ENCODE peak calls at places on chromosomes 5 and 9, in seven cellular contexts. H is IMR-90, S is H9, W is H1, V is mesendoderm, A is neuronal stem cell, R is trophoblast cell. O is an unnamed sample. For H3K79me1, the result is how much of the 10 kb centered on the place peaks cover.

GRCh38 chr9:87880683-87881082 is 2.0 kb upstream of the SPATA31E1 start:
- DNase-seq in V (no peak), H (no peak), S (no peak), W (no peak), R (no peak), A (no peak), O (no peak)

GRCh38 chr9:31259824-31260223 is 1124.6 kb upstream of the ACO1 start:
- DNase-seq in V (no peak), A (no peak), S (no peak), R (no peak), H (no peak), W (no peak), O (no peak)

GRCh38 chr5:147611483-147611882 is 101.6 kb upstream of the DPYSL3 start:
- DNase-seq in S (no peak), V (no peak), A (no peak), W (no peak), R (no peak), H (no peak), O (no peak)

GRCh38 chr5:14365831-14366435 is 215.7 kb upstream of the OTULINL start:
- DNase-seq in A (no peak), H (no peak), R (no peak), W (no peak), S (no peak), V (no peak), O (no peak)

GRCh38 chr9:79123419-79123818 is 448.3 kb upstream of the TLE4 start:
- DNase-seq in R (no peak), W (no peak), V (no peak), S (no peak), H (peak), A (no peak), O (no peak)

GRCh38 chr5:83340511-83340918 is 131.0 kb upstream of the VCAN start:
- DNase-seq in A (no peak), H (no peak), S (no peak), W (no peak), V (no peak), R (no peak), O (no peak)

GRCh38 chr9:6757988-6758417 is 230 bp downstream of the KDM4C start:
- DNase-seq in A (peak), W (peak), R (no peak), V (no peak), S (no peak), H (no peak), O (no peak)

GRCh38 chr5:105034335-105034734 is 1471.7 kb upstream of the NUDT12 start:
- DNase-seq in S (no peak), V (no peak), W (no peak), H (no peak), A (no peak), R (no peak), O (peak)

GRCh38 chr9:34991833-34992375 is 2.4 kb downstream of the DNAJB5 start:
- DNase-seq in H (no peak), S (peak), R (peak), V (peak), A (no peak), W (peak), O (peak)

GRCh38 chr5:9699681-9700080 is 69.5 kb upstream of the TAS2R1 start:
- DNase-seq in A (no peak), H (peak), S (no peak), W (no peak), R (no peak), V (no peak), O (no peak)

GRCh38 chr9:129331772-129332512 is 153.9 kb upstream of the IER5L start:
- DNase-seq in H (no peak), A (no peak), W (no peak), V (peak), S (no peak), R (no peak), O (no peak)

GRCh38 chr9:95004452-95005275 is 278.2 kb downstream of the AOPEP start:
- DNase-seq in V (peak), R (peak), S (no peak), A (no peak), W (peak), H (no peak), O (peak)

GRCh38 chr9:130356877-130357584 is 87.7 kb upstream of the ASS1 start:
- DNase-seq in A (no peak), H (no peak), S (no peak), R (no peak), W (no peak), V (no peak), O (no peak)

GRCh38 chr9:137406876-137407589 is 15.9 kb downstream of the EXD3 start:
- DNase-seq in H (peak), V (peak), W (peak), A (peak), R (peak), S (peak), O (peak)

GRCh38 chr9:17509698-17510097 is 69.2 kb upstream of the SH3GL2 start:
- DNase-seq in V (peak), R (no peak), W (no peak), A (no peak), S (no peak), H (peak), O (no peak)

GRCh38 chr5:124891179-124891578 is 144.7 kb upstream of the ZNF608 start:
- DNase-seq in W (no peak), R (no peak), S (no peak), H (no peak), V (no peak), A (no peak), O (no peak)

GRCh38 chr9:35923927-35924763 is 14.9 kb downstream of the SPAAR start:
- DNase-seq in W (no peak), A (no peak), S (no peak), H (peak), R (peak), V (no peak), O (peak)

GRCh38 chr9:115141612-115142011 is 23.7 kb upstream of the TNC start:
- DNase-seq in R (no peak), S (no peak), V (no peak), A (no peak), W (no peak), H (no peak), O (no peak)

GRCh38 chr5:94017579-94017978 is 276.2 kb upstream of the POU5F2 start:
- DNase-seq in S (no peak), R (no peak), V (no peak), A (no peak), H (peak), W (no peak), O (no peak)

GRCh38 chr5:170221319-170221718 is 11.5 kb upstream of the C5orf58 start:
- DNase-seq in R (no peak), S (no peak), W (no peak), V (peak), H (peak), A (peak), O (peak)

GRCh38 chr9:112198646-112199045 is 23.5 kb upstream of the SUSD1 start:
- DNase-seq in A (no peak), H (no peak), V (no peak), R (no peak), W (no peak), S (no peak), O (no peak)

GRCh38 chr9:111008148-111009075 is 29.9 kb downstream of the LPAR1 start:
- DNase-seq in H (peak), R (no peak), W (no peak), A (no peak), S (no peak), V (no peak), O (peak)

GRCh38 chr9:111153973-111154590 is 115.8 kb upstream of the LPAR1 start:
- DNase-seq in V (no peak), A (no peak), S (no peak), R (no peak), H (peak), W (no peak), O (peak)

GRCh38 chr5:59648038-59648831 is 245.3 kb downstream of the PDE4D start:
- DNase-seq in V (no peak), R (peak), A (no peak), W (no peak), H (no peak), S (no peak), O (no peak)

GRCh38 chr5:33857037-33857436 is 34.8 kb downstream of the ADAMTS12 start:
- DNase-seq in W (no peak), S (no peak), R (no peak), A (no peak), V (no peak), H (no peak), O (no peak)

GRCh38 chr5:128174951-128175350 is 91.4 kb downstream of the SLC12A2 start:
- DNase-seq in H (peak), V (no peak), R (peak), W (no peak), A (no peak), S (no peak), O (no peak)

GRCh38 chr5:1594336-1595106 is 70.8 kb upstream of the LPCAT1 start:
- DNase-seq in W (peak), R (peak), V (peak), A (peak), S (peak), H (no peak), O (peak)

GRCh38 chr5:132258102-132259060 is 885 bp downstream of the PDLIM4 start:
- DNase-seq in V (no peak), R (peak), S (peak), H (peak), A (no peak), W (no peak), O (peak)

GRCh38 chr9:116700882-116701836 is 14.1 kb downstream of the TRIM32 start:
- DNase-seq in A (no peak), S (no peak), H (no peak), W (no peak), R (peak), V (no peak), O (no peak)

GRCh38 chr9:127520941-127521918 is 69.9 kb downstream of the LRSAM1 start:
- DNase-seq in A (no peak), R (no peak), W (no peak), V (peak), S (peak), H (peak), O (peak)

GRCh38 chr9:37968228-37968672 is 64.3 kb upstream of the SLC25A51 start:
- DNase-seq in W (no peak), V (no peak), A (no peak), H (peak), S (no peak), R (peak), O (peak)

GRCh38 chr5:9605041-9605440 is 25.1 kb downstream of the TAS2R1 start:
- DNase-seq in A (no peak), H (no peak), V (no peak), W (no peak), S (no peak), R (no peak), O (no peak)

GRCh38 chr9:16869961-16870605 is 387 bp downstream of the BNC2 start:
- DNase-seq in R (no peak), H (peak), W (peak), V (peak), A (no peak), S (peak), O (no peak)

GRCh38 chr5:463301-463700 is 20.3 kb downstream of the EXOC3 start:
- DNase-seq in S (peak), H (no peak), R (no peak), A (no peak), V (no peak), W (no peak), O (no peak)

GRCh38 chr5:465591-466403 is 22.8 kb downstream of the EXOC3 start:
- DNase-seq in R (no peak), W (no peak), S (no peak), A (no peak), H (no peak), V (no peak), O (no peak)

GRCh38 chr5:463952-464351 is 21.0 kb downstream of the EXOC3 start:
- DNase-seq in S (no peak), V (no peak), R (no peak), A (no peak), H (no peak), W (no peak), O (no peak)

GRCh38 chr5:464446-464842 is 21.5 kb downstream of the EXOC3 start:
- DNase-seq in R (no peak), S (no peak), W (no peak), H (no peak), V (no peak), A (no peak), O (no peak)

GRCh38 chr5:464843-465590 is 22.0 kb downstream of the EXOC3 start:
- DNase-seq in W (no peak), R (no peak), V (no peak), A (no peak), H (no peak), S (no peak), O (no peak)
- H3K79me1 ChIP-seq in W (under half), R (under half), V (under half), A (under half), H (under half), S (under half), O (under half)

GRCh38 chr5:16737173-16737572 is 120.4 kb upstream of the RETREG1 start:
- DNase-seq in V (peak), H (no peak), W (no peak), S (no peak), R (no peak), A (no peak), O (no peak)

GRCh38 chr5:16737620-16738364 is 121.0 kb upstream of the RETREG1 start:
- DNase-seq in V (peak), A (no peak), S (peak), W (peak), R (no peak), H (no peak), O (peak)

GRCh38 chr5:16736158-16736994 is 119.6 kb upstream of the RETREG1 start:
- DNase-seq in S (peak), V (peak), R (peak), A (no peak), W (no peak), H (peak), O (peak)

GRCh38 chr5:16735092-16735970 is 118.5 kb upstream of the RETREG1 start:
- DNase-seq in S (no peak), V (no peak), W (no peak), R (no peak), A (no peak), H (no peak), O (peak)

DNA sequence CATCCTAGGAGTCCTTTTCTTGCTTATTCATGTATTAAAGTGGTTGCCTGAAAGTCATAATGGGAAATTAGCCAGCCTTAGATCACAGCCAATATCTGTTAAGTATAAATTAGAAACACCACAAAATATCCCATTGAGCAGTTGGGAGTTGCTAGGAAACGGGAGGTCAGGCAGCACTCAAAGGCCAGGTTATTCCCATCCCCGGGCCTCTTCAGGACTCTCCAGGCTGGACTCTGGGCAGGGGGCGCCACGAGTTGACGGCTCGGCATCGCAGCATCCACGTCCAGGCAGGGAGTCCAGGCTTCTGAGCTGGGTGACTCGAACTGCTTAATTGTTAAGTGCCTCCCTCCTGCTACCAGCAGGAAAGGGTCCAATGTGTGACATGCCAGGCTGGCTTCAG is 116.8 kb upstream of the RETREG1 start:
- DNase-seq in W (no peak), V (peak), S (peak), H (no peak), A (no peak), R (no peak), O (no peak)
- H3K79me1 ChIP-seq in W (under half), V (under half), S (under half), H (half or more), A (under half), R (under half), O (under half)

GRCh38 chr9:124277420-124277819 is 19.7 kb downstream of the NEK6 start:
- DNase-seq in S (no peak), A (no peak), H (no peak), V (peak), W (no peak), R (peak), O (no peak)
- H3K79me1 ChIP-seq in S (under half), A (under half), H (half or more), V (under half), W (under half), R (under half), O (under half)

GRCh38 chr9:118271936-118272335 is 567.7 kb downstream of the TLR4 start:
- DNase-seq in V (no peak), R (no peak), W (no peak), H (no peak), A (no peak), S (no peak), O (peak)

GRCh38 chr9:118276784-118277183 is 572.6 kb downstream of the TLR4 start:
- DNase-seq in V (peak), A (no peak), W (no peak), H (no peak), R (no peak), S (no peak), O (no peak)

GRCh38 chr9:118268046-118268445 is 563.8 kb downstream of the TLR4 start:
- DNase-seq in A (no peak), H (no peak), W (no peak), R (no peak), S (no peak), V (no peak), O (no peak)

DNA sequence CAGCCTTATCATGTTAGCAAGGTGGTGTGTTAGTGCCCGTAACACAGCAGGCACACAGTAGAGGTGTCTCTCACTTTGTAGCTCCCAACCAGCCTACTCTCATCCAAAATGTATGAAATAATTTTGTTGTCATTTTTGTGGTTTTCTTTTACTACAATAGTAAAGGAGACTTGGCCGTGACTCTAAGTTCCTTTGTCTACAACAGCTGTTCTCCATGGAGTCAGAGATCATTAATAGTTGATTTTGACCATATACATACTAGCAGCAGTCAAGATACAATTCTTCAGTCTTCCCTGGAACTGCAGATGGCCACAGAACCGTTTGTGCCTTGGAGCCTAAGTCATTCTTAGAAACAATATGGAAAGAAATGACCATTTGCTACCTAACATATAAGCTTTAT is 567.1 kb downstream of the TLR4 start:
- DNase-seq in V (no peak), W (no peak), R (no peak), H (no peak), A (no peak), S (no peak), O (no peak)
- H3K79me1 ChIP-seq in V (under half), W (under half), R (under half), H (under half), A (under half), S (under half), O (under half)

GRCh38 chr9:113328045-113328782 is 11.9 kb downstream of the WDR31 start:
- DNase-seq in H (no peak), S (no peak), R (no peak), A (no peak), V (no peak), W (no peak), O (no peak)

GRCh38 chr9:113326230-113326629 is 13.8 kb downstream of the WDR31 start:
- DNase-seq in R (no peak), A (no peak), S (no peak), H (no peak), W (no peak), V (no peak), O (no peak)

GRCh38 chr9:113337714-113338113 is 2.4 kb downstream of the WDR31 start:
- DNase-seq in R (no peak), H (no peak), W (no peak), A (no peak), V (no peak), S (no peak), O (no peak)

GRCh38 chr9:113331780-113332179 is 8.3 kb downstream of the WDR31 start:
- DNase-seq in R (no peak), W (no peak), A (no peak), H (no peak), V (peak), S (no peak), O (no peak)
- H3K79me1 ChIP-seq in R (under half), W (under half), A (under half), H (under half), V (under half), S (under half), O (under half)

DNA sequence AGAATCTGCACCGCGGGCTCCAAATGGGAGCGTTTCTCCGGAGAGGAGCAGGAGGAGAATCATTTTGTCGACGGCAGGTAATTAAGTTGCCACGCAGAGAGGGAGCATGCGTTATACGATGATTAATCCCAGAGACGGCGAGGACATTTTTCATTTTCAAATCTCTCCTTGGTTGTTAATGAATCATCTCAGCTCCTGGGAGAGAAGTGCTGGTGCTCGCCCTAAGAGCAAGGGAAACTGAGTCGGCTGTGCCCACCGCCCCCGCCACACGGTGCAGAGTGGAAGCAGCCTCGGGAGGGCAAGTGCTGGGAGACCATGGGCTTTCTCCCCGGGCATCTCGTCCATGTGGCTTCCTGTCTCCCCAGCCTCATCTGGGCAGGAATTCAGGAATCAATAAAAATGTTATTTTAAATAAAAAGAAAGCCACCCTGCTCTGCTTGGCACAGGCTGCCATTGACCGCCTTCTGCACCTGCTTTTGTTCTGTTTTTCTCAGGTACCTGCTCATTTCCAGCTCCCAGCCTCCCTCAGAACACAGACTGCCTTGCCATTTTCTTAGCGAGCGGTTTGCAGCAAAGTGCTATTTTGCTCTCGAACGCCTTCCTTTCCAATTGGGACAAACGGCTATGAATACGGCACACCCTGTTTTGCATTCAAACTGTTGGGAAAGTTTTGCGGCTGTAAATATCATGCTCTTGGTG is 24.9 kb upstream of the FCN1 start:
- DNase-seq in A (no peak), R (no peak), H (no peak), V (no peak), S (no peak), W (no peak), O (no peak)
- H3K79me1 ChIP-seq in A (under half), R (under half), H (under half), V (under half), S (under half), W (under half), O (under half)

DNA sequence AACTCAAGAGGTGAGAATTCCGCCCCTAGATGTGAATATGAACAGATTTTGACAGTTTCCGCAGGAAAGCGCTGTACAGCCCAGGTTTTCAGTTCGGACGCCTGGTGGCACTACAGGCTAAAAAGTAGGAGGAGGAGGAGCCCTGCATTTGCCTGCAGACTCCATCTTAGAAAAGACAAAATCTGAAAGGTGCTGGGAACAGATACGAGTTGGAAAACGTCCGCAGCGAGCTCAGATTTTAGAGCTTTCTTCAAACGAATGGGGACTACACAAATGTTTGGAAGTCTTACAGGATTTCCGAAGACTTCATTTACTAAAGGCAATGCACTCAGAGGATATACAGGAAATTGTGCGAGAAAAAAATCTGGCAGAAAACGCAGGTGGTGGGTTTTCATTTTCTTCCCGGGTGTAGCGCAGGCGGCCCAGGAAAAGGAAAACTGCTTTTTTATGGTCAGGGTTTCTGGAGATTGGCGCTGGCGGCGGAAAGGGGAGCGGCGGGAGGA is 9.9 kb upstream of the PCDHB2 start:
- DNase-seq in W (peak), S (peak), R (peak), V (peak), H (peak), A (peak), O (peak)
- H3K79me1 ChIP-seq in W (under half), S (under half), R (under half), V (under half), H (under half), A (under half), O (under half)

GRCh38 chr9:89604463-89605180 is at the start of gene GADD45G:
- DNase-seq in H (peak), V (peak), S (peak), A (peak), R (peak), W (peak), O (peak)
- H3K79me1 ChIP-seq in H (under half), V (under half), S (under half), A (under half), R (under half), W (under half), O (under half)